ENCODE peak calls at places on chromosome 22, in six cellular contexts. F is keratinocyte, N is heart right ventricle, Z is astrocyte of the spinal cord, O is AG04449, R is HCT116. I is an unnamed sample.

GRCh38 chr22:25027959-25028840 is 75.7 kb downstream of the KIAA1671 start:
- DNase-seq in F (no peak), N (peak; percentile 54), Z (peak; percentile 22), O (no peak), R (no peak), I (no peak)

GRCh38 chr22:42007922-42008321 is 9.3 kb downstream of the WBP2NL start:
- DNase-seq in F (no peak), N (no peak), Z (no peak), O (no peak), R (no peak), I (no peak)

GRCh38 chr22:25488244-25489020 is 76.0 kb upstream of the GRK3 start:
- DNase-seq in F (no peak), N (peak; percentile 72), Z (peak; percentile 92), O (no peak), R (peak; percentile 79), I (no peak)

GRCh38 chr22:44381761-44382454 is 69.2 kb upstream of the SHISAL1 start:
- DNase-seq in F (no peak), N (no peak), Z (no peak), O (no peak), R (no peak), I (no peak)

GRCh38 chr22:27213766-27214581 is 556.6 kb downstream of the MIAT start:
- DNase-seq in F (no peak), N (peak; percentile 70), Z (peak; percentile 90), O (no peak), R (no peak), I (peak; percentile 84)

GRCh38 chr22:46323126-46323525 is 12.4 kb upstream of the TRMU start:
- DNase-seq in F (no peak), N (no peak), Z (no peak), O (no peak), R (no peak), I (no peak)

GRCh38 chr22:19626666-19627065 is 87.6 kb upstream of the SEPTIN5 start:
- DNase-seq in F (no peak), N (no peak), Z (no peak), O (no peak), R (no peak), I (no peak)

GRCh38 chr22:50071432-50072166 is 13.5 kb upstream of the TTLL8 start:
- DNase-seq in F (no peak), N (no peak), Z (no peak), O (no peak), R (no peak), I (no peak)

GRCh38 chr22:45430871-45431270 is 17.4 kb downstream of the RIBC2 start:
- DNase-seq in F (no peak), N (no peak), Z (no peak), O (no peak), R (no peak), I (no peak)

GRCh38 chr22:39178206-39179111 is 26.0 kb upstream of the CBX7 start:
- DNase-seq in F (no peak), N (no peak), Z (peak; percentile 28), O (no peak), R (no peak), I (no peak)

GRCh38 chr22:18058770-18059169 is 19.0 kb upstream of the PEX26 start:
- DNase-seq in F (no peak), N (no peak), Z (no peak), O (no peak), R (no peak), I (no peak)

GRCh38 chr22:26589367-26589844 is 526 bp downstream of the TPST2 start:
- DNase-seq in F (no peak), N (peak; percentile 23), Z (peak; percentile 15), O (no peak), R (no peak), I (no peak)

GRCh38 chr22:27487600-27488450 is 313.7 kb downstream of the MN1 start:
- DNase-seq in F (no peak), N (no peak), Z (peak; percentile 64), O (no peak), R (no peak), I (no peak)

GRCh38 chr22:27284314-27284713 is 517.2 kb downstream of the MN1 start:
- DNase-seq in F (no peak), N (no peak), Z (no peak), O (no peak), R (no peak), I (no peak)